ENCODE peak calls at places on chromosome 9, in five cellular contexts. J is PC-3, L is OCI-LY7, H is GM23248, S is HCT116. V is an unnamed sample.
A peak's percentile ranks its signal among the peaks of the same experiment; 100 is the strongest.

GRCh38 chr9:72427801-72428200 is 62.8 kb upstream of the ZFAND5 start:
- DNase-seq in J (no peak), L (no peak), H (peak; percentile 59), S (no peak), V (no peak)

GRCh38 chr9:124840300-124840833 is 12.9 kb upstream of the WDR38 start:
- DNase-seq in J (no peak), L (no peak), H (peak; percentile 43), S (peak; percentile 36), V (peak; percentile 72)

GRCh38 chr9:79611091-79611614 is 39.4 kb downstream of the TLE4 start:
- DNase-seq in J (peak; percentile 27), L (peak; percentile 18), H (peak; percentile 87), S (no peak), V (peak; percentile 23)

GRCh38 chr9:134592018-134592818 is 49.4 kb upstream of the COL5A1 start:
- DNase-seq in J (no peak), L (no peak), H (peak; percentile 97), S (no peak), V (no peak)

GRCh38 chr9:4293293-4293931 is 6.5 kb downstream of the GLIS3 start:
- DNase-seq in J (peak; percentile 81), L (no peak), H (peak; percentile 97), S (peak; percentile 54), V (no peak)

GRCh38 chr9:114098660-114099522 is at the start of gene KIF12:
- DNase-seq in J (peak; percentile 25), L (no peak), H (peak; percentile 26), S (peak; percentile 22), V (peak; percentile 94)

GRCh38 chr9:11722957-11723356 is 970.2 kb upstream of the TYRP1 start:
- DNase-seq in J (no peak), L (no peak), H (no peak), S (no peak), V (no peak)

GRCh38 chr9:97376902-97377301 is 35.0 kb upstream of the TDRD7 start:
- DNase-seq in J (no peak), L (no peak), H (no peak), S (no peak), V (no peak)

GRCh38 chr9:31119882-31120481 is 1264.5 kb upstream of the ACO1 start:
- DNase-seq in J (peak; percentile 32), L (peak; percentile 34), H (peak; percentile 49), S (peak; percentile 6), V (peak; percentile 56)

GRCh38 chr9:110521211-110521610 is 58.3 kb downstream of the SVEP1 start:
- DNase-seq in J (no peak), L (no peak), H (no peak), S (no peak), V (no peak)

GRCh38 chr9:110514861-110515260 is 64.7 kb downstream of the SVEP1 start:
- DNase-seq in J (no peak), L (no peak), H (no peak), S (no peak), V (no peak)

GRCh38 chr9:110517483-110517882 is 62.1 kb downstream of the SVEP1 start:
- DNase-seq in J (no peak), L (no peak), H (no peak), S (no peak), V (no peak)

GRCh38 chr9:110520120-110520701 is 59.3 kb downstream of the SVEP1 start:
- DNase-seq in J (no peak), L (no peak), H (peak; percentile 87), S (no peak), V (no peak)
- H3K9me2 ChIP-seq in J (no peaks in the 10 kb centered on the region), L (no peaks in the 10 kb centered on the region), H (no peaks in the 10 kb centered on the region), S (no peaks in the 10 kb centered on the region), V (no peaks in the 10 kb centered on the region)

GRCh38 chr9:108047264-108047663 is 557.7 kb upstream of the KLF4 start:
- DNase-seq in J (peak; percentile 43), L (no peak), H (no peak), S (no peak), V (no peak)
- H3K9me2 ChIP-seq in J (no peaks in the 10 kb centered on the region), L (no peaks in the 10 kb centered on the region), H (no peaks in the 10 kb centered on the region), S (no peaks in the 10 kb centered on the region), V (no peaks in the 10 kb centered on the region)

GRCh38 chr9:70865471-70865870 is 255.9 kb downstream of the TRPM3 start:
- DNase-seq in J (no peak), L (no peak), H (no peak), S (no peak), V (no peak)
- H3K9me2 ChIP-seq in J (no peaks in the 10 kb centered on the region), L (no peaks in the 10 kb centered on the region), H (no peaks in the 10 kb centered on the region), S (no peaks in the 10 kb centered on the region), V (no peaks in the 10 kb centered on the region)

DNA sequence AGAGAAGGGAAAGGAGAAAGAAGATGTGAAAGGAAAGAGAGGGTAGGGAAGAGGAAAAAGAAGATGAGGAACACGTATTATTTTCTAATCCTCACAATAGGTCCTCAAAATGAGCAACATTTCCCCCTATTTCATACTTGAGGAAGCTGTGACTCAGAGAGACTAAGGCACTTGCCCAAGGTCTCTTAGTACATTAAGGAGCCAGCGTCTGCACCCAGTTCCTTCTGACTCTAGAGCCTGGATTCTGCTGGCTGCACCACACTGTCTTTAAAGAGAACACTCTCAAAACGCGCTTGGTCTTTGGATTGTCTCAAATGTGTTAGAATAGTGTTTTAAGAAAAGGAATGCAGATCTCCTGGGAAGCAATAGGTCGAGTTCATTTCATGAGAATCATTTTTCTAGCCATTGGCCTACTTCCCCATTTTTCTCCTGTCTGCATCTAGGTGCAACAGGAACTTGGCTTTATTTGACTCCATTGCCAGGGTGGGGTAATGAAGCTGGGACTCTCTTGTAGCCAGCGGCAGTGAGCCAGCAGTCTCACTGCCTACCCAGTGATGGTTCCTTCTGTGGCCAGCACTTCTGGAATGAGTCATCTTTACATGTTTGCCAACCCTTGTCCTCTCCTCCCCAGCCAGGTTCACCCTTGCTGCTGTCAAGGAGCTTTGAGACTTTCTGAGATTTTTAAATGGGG is 82.6 kb downstream of the DOCK8 start:
- DNase-seq in J (peak; percentile 78), L (peak; percentile 45), H (peak; percentile 24), S (no peak), V (no peak)
- H3K9me2 ChIP-seq in J (no peaks in the 10 kb centered on the region), L (no peaks in the 10 kb centered on the region), H (no peaks in the 10 kb centered on the region), S (no peaks in the 10 kb centered on the region), V (no peaks in the 10 kb centered on the region)

DNA sequence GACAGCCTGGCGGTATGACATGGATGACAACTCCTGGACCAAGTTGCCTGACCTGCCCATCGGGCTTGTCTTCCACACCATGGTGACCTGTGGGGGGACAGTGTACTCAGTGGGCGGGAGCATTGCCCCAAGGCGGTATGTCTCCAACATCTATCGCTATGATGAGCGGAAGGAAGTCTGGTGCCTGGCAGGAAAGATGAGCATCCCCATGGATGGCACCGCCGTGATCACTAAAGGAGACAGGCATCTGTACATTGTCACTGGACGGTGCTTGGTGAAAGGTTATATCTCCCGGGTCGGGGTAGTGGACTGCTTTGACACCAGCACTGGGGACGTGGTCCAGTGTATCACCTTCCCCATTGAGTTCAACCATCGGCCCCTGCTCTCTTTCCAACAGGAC is 1.3 kb downstream of the CCIN start:
- DNase-seq in J (no peak), L (no peak), H (no peak), S (no peak), V (no peak)
- H3K9me2 ChIP-seq in J (no peaks in the 10 kb centered on the region), L (no peaks in the 10 kb centered on the region), H (no peaks in the 10 kb centered on the region), S (no peaks in the 10 kb centered on the region), V (peaks cover 2% of the 10 kb centered on the region)

GRCh38 chr9:34070601-34071340 is 22.1 kb upstream of the UBAP2 start:
- DNase-seq in J (peak; percentile 6), L (no peak), H (no peak), S (no peak), V (no peak)
- H3K9me2 ChIP-seq in J (no peaks in the 10 kb centered on the region), L (no peaks in the 10 kb centered on the region), H (no peaks in the 10 kb centered on the region), S (no peaks in the 10 kb centered on the region), V (no peaks in the 10 kb centered on the region)

GRCh38 chr9:137404971-137405584 is 17.9 kb downstream of the EXD3 start:
- DNase-seq in J (no peak), L (no peak), H (no peak), S (no peak), V (no peak)
- H3K9me2 ChIP-seq in J (no peaks in the 10 kb centered on the region), L (no peaks in the 10 kb centered on the region), H (no peaks in the 10 kb centered on the region), S (no peaks in the 10 kb centered on the region), V (no peaks in the 10 kb centered on the region)

GRCh38 chr9:15469406-15469805 is 41.4 kb downstream of the PSIP1 start:
- DNase-seq in J (no peak), L (no peak), H (no peak), S (no peak), V (no peak)

GRCh38 chr9:15469862-15470261 is 40.9 kb downstream of the PSIP1 start:
- DNase-seq in J (no peak), L (no peak), H (peak; percentile 2), S (no peak), V (no peak)

DNA sequence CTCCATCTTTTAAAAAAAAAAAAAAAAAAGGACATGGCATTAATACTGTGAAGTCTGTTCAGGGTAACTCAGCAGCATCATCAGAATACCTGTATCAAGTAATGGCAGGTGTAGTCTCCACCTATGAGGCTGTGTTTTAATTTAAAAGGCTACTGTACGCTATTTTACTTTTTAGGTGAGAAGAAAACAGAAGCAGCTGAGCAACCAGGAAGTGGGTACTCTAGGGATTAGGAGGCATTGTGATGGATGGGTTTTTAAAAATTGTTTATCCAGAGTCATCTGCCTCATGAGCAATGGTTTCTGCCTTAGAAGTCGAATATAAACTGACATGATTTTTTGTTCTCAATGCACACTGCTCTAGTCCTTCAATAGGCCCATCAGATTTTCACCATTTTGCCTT is 42.7 kb downstream of the PSIP1 start:
- DNase-seq in J (no peak), L (no peak), H (no peak), S (no peak), V (no peak)
- H3K9me2 ChIP-seq in J (no peaks in the 10 kb centered on the region), L (no peaks in the 10 kb centered on the region), H (no peaks in the 10 kb centered on the region), S (no peaks in the 10 kb centered on the region), V (no peaks in the 10 kb centered on the region)